ENCODE peak calls at places on chromosome 6, in nine cellular contexts. T, F, O, J, G, C, A, P and M are unnamed samples.

GRCh38 chr6:26550250-26550993 is 12.3 kb downstream of the HMGN4 start:
- DNase-seq in J (peak; percentile 58), P (no peak), A (no peak), T (peak; percentile 90), O (peak; percentile 24), F (peak; percentile 45), C (peak; percentile 75), G (no peak), M (peak; percentile 86)

GRCh38 chr6:29502597-29502996 is 14.8 kb upstream of the MAS1L start:
- DNase-seq in T (no peak), O (no peak), C (peak; percentile 39), J (no peak), G (no peak), A (no peak), P (no peak), F (no peak), M (no peak)

GRCh38 chr6:3577517-3577916 is 120.7 kb upstream of the SLC22A23 start:
- DNase-seq in F (no peak), P (no peak), G (no peak), A (no peak), J (no peak), O (no peak), C (no peak), T (no peak), M (no peak)

GRCh38 chr6:79810153-79810806 is 137.1 kb downstream of the ELOVL4 start:
- DNase-seq in C (no peak), F (no peak), T (peak; percentile 92), A (no peak), G (no peak), J (no peak), O (no peak), P (no peak), M (peak; percentile 80)

GRCh38 chr6:157980288-157981131 is 1.2 kb upstream of the SYNJ2 start:
- DNase-seq in J (peak; percentile 68), T (no peak), P (no peak), F (no peak), G (no peak), C (no peak), O (no peak), A (no peak), M (no peak)

GRCh38 chr6:163731215-163732013 is 316.9 kb downstream of the QKI start:
- DNase-seq in O (no peak), T (no peak), J (peak; percentile 89), P (no peak), F (no peak), A (no peak), G (no peak), C (no peak), M (no peak)

GRCh38 chr6:56399672-56400263 is 152.4 kb upstream of the COL21A1 start:
- DNase-seq in A (no peak), J (no peak), O (peak; percentile 27), C (no peak), G (no peak), F (no peak), T (no peak), P (no peak), M (no peak)

GRCh38 chr6:149306967-149307366 is 10.5 kb upstream of the TAB2 start:
- DNase-seq in J (no peak), G (no peak), O (no peak), C (peak; percentile 74), A (no peak), F (no peak), P (no peak), T (no peak), M (no peak)

GRCh38 chr6:21109421-21110178 is 484.0 kb upstream of the SOX4 start:
- DNase-seq in A (peak; percentile 90), C (peak; percentile 68), P (peak; percentile 86), G (peak; percentile 19), J (peak; percentile 25), T (no peak), F (peak; percentile 57), O (peak; percentile 94), M (peak; percentile 53)

GRCh38 chr6:158207452-158207788 is 39.3 kb downstream of the GTF2H5 start:
- DNase-seq in O (peak; percentile 42), J (no peak), A (no peak), F (no peak), C (peak; percentile 12), T (no peak), G (peak; percentile 82), P (no peak), M (no peak)

GRCh38 chr6:165697171-165697570 is 34.1 kb upstream of the PDE10A start:
- DNase-seq in J (no peak), O (no peak), G (no peak), F (no peak), P (no peak), A (no peak), T (no peak), C (no peak), M (no peak)

GRCh38 chr6:33672808-33673207 is 38.7 kb downstream of the UQCC2 start:
- DNase-seq in F (peak; percentile 95), T (peak; percentile 57), O (peak; percentile 93), G (no peak), P (peak; percentile 89), A (no peak), C (peak; percentile 99), J (peak; percentile 80), M (peak; percentile 22)

GRCh38 chr6:15556711-15557110 is 106.1 kb downstream of the DTNBP1 start:
- DNase-seq in T (no peak), F (no peak), P (no peak), C (no peak), O (no peak), G (no peak), J (peak; percentile 25), A (no peak), M (no peak)

GRCh38 chr6:15555101-15556038 is 107.5 kb downstream of the DTNBP1 start:
- DNase-seq in G (no peak), J (peak; percentile 86), O (no peak), A (no peak), C (no peak), P (no peak), T (no peak), F (no peak), M (no peak)

GRCh38 chr6:15554728-15555100 is 108.1 kb downstream of the DTNBP1 start:
- DNase-seq in P (no peak), F (no peak), G (no peak), O (no peak), C (no peak), A (no peak), T (no peak), J (peak; percentile 44), M (no peak)

GRCh38 chr6:15553736-15554294 is 109.0 kb downstream of the DTNBP1 start:
- DNase-seq in A (no peak), C (no peak), G (no peak), P (no peak), O (no peak), T (no peak), J (peak; percentile 43), F (no peak), M (no peak)

GRCh38 chr6:15557174-15557573 is 105.7 kb downstream of the DTNBP1 start:
- DNase-seq in C (no peak), P (no peak), O (no peak), F (no peak), G (no peak), A (no peak), J (no peak), T (no peak), M (no peak)
- TF ChIP-seq EZH2 in C (no peak), P (no peak), O (no peak), F (no peak), G (no peak), A (no peak), J (no peak), T (no peak), M (no peak)

GRCh38 chr6:41471064-41471895 is 74.9 kb upstream of the FOXP4 start:
- DNase-seq in F (no peak), P (no peak), A (no peak), C (no peak), G (no peak), O (no peak), T (no peak), J (no peak), M (no peak)

GRCh38 chr6:41469156-41469950 is 76.8 kb upstream of the FOXP4 start:
- DNase-seq in F (no peak), T (peak; percentile 47), A (no peak), O (no peak), C (no peak), P (no peak), G (no peak), J (no peak), M (no peak)

GRCh38 chr6:41469951-41470340 is 76.2 kb upstream of the FOXP4 start:
- DNase-seq in T (peak; percentile 67), A (no peak), J (no peak), G (no peak), F (no peak), P (no peak), C (no peak), O (no peak), M (peak; percentile 46)

GRCh38 chr6:41467627-41468404 is 78.4 kb upstream of the FOXP4 start:
- DNase-seq in F (no peak), J (no peak), P (no peak), O (no peak), T (no peak), C (no peak), A (no peak), G (no peak), M (no peak)

DNA sequence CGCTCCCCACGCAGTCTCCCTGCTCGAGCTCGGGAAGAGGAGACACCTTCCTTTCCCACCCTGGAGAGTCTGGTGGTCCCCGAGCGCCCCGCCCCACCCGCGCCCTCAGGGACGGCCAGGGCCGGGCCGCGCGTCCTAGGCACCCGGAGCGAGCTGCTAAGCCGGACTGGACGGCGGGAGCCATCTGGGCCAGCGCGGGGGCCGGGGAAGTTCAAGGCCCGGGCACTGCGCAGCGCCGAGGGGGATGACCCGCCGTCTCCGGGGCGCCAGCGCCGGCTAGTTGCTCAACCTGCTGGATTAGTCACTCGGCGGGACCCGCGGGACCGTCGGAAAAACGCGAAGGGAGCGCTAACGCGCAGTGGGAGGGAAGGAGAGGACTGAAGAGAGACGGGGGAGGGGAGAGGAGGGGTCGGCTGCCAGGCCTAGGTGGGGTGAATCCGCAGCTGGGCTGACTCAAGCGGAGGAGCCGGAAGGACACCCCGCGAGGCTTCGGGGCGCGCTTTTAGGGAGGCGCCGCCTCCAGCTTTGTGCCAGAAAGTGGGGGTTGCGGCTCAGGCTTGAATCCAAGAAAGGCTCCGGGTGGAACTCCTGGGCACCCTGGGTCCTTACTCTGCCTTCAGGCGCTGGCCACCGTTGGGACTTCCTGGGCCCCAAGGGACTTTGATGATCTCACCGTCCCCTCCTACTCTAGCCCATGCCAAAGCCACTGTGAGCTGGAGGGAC is 75.7 kb upstream of the FOXP4 start:
- DNase-seq in P (no peak), T (peak; percentile 57), G (no peak), C (peak; percentile 24), A (no peak), O (no peak), F (no peak), J (no peak), M (peak; percentile 82)
- TF ChIP-seq EZH2 in P (no peak), T (peak; percentile 86), G (no peak), C (no peak), A (no peak), O (no peak), F (no peak), J (no peak), M (no peak)

GRCh38 chr6:1605822-1606532 is 3.7 kb upstream of the FOXC1 start:
- DNase-seq in O (no peak), J (no peak), A (no peak), C (peak; percentile 50), G (no peak), P (no peak), F (peak; percentile 23), T (peak; percentile 56), M (no peak)
- TF ChIP-seq EZH2 in O (no peak), J (no peak), A (no peak), C (peak; percentile 96), G (peak; percentile 16), P (no peak), F (peak; percentile 53), T (peak; percentile 55), M (no peak)

GRCh38 chr6:99611148-99611547 is 4.5 kb downstream of the PRDM13 start:
- DNase-seq in F (no peak), P (no peak), A (no peak), J (peak; percentile 65), T (peak; percentile 13), C (no peak), G (peak; percentile 51), O (no peak), M (no peak)
- TF ChIP-seq EZH2 in F (no peak), P (no peak), A (no peak), J (no peak), T (peak; percentile 50), C (peak; percentile 22), G (peak; percentile 29), O (no peak), M (no peak)